ENCODE peak calls at places on chromosome 13, in eight cellular contexts. One of them, this sample, is unnamed.
A peak's percentile ranks its signal among the peaks of the same experiment; 100 is the strongest.

GRCh38 chr13:54879036-54879435 is 1850.4 kb downstream of the OLFM4 start:
- DNase-seq in T1000: no peak
- DNase-seq in WTC11: no peak
- DNase-seq in neuronal stem cell: no peak
- DNase-seq in NCI-H69: no peak
- DNase-seq in NAMALWA: no peak
- DNase-seq in progenitor cell of endocrine pancreas: no peak
- DNase-seq in hepatocyte: no peak
- DNase-seq in this sample: no peak

GRCh38 chr13:29702912-29703351 is 107.4 kb upstream of the SLC7A1 start:
- DNase-seq in T1000: peak; percentile 81
- DNase-seq in WTC11: no peak
- DNase-seq in neuronal stem cell: no peak
- DNase-seq in NCI-H69: no peak
- DNase-seq in NAMALWA: no peak
- DNase-seq in progenitor cell of endocrine pancreas: no peak
- DNase-seq in hepatocyte: peak; percentile 40
- DNase-seq in this sample: no peak

GRCh38 chr13:21812192-21812626 is 141.3 kb downstream of the FGF9 start:
- DNase-seq in T1000: no peak
- DNase-seq in WTC11: no peak
- DNase-seq in neuronal stem cell: peak; percentile 2
- DNase-seq in NCI-H69: peak; percentile 90
- DNase-seq in NAMALWA: no peak
- DNase-seq in progenitor cell of endocrine pancreas: no peak
- DNase-seq in hepatocyte: peak; percentile 30
- DNase-seq in this sample: peak; percentile 76

GRCh38 chr13:90352763-90353162 is 994.7 kb upstream of the MIR17HG start:
- DNase-seq in T1000: no peak
- DNase-seq in WTC11: no peak
- DNase-seq in neuronal stem cell: no peak
- DNase-seq in NCI-H69: peak; percentile 31
- DNase-seq in NAMALWA: no peak
- DNase-seq in progenitor cell of endocrine pancreas: no peak
- DNase-seq in hepatocyte: no peak
- DNase-seq in this sample: no peak

GRCh38 chr13:29605860-29606526 is 10.5 kb upstream of the SLC7A1 start:
- DNase-seq in T1000: no peak
- DNase-seq in WTC11: no peak
- DNase-seq in neuronal stem cell: no peak
- DNase-seq in NCI-H69: no peak
- DNase-seq in NAMALWA: no peak
- DNase-seq in progenitor cell of endocrine pancreas: no peak
- DNase-seq in hepatocyte: no peak
- DNase-seq in this sample: no peak

GRCh38 chr13:72043361-72043760 is 176.4 kb upstream of the DACH1 start:
- DNase-seq in T1000: no peak
- DNase-seq in WTC11: no peak
- DNase-seq in neuronal stem cell: no peak
- DNase-seq in NCI-H69: no peak
- DNase-seq in NAMALWA: no peak
- DNase-seq in progenitor cell of endocrine pancreas: no peak
- DNase-seq in hepatocyte: no peak
- DNase-seq in this sample: no peak

GRCh38 chr13:32228330-32229041 is 86.7 kb downstream of the ZAR1L start:
- DNase-seq in T1000: no peak
- DNase-seq in WTC11: no peak
- DNase-seq in neuronal stem cell: no peak
- DNase-seq in NCI-H69: peak; percentile 98
- DNase-seq in NAMALWA: no peak
- DNase-seq in progenitor cell of endocrine pancreas: no peak
- DNase-seq in hepatocyte: no peak
- DNase-seq in this sample: no peak

GRCh38 chr13:111253334-111253872 is 67.0 kb upstream of the TEX29 start:
- DNase-seq in T1000: no peak
- DNase-seq in WTC11: no peak
- DNase-seq in neuronal stem cell: no peak
- DNase-seq in NCI-H69: no peak
- DNase-seq in NAMALWA: no peak
- DNase-seq in progenitor cell of endocrine pancreas: no peak
- DNase-seq in hepatocyte: no peak
- DNase-seq in this sample: no peak

GRCh38 chr13:114339779-114340534 is 25.7 kb downstream of the CHAMP1 start:
- DNase-seq in T1000: peak; percentile 38
- DNase-seq in WTC11: no peak
- DNase-seq in neuronal stem cell: no peak
- DNase-seq in NCI-H69: peak; percentile 80
- DNase-seq in NAMALWA: peak; percentile 84
- DNase-seq in progenitor cell of endocrine pancreas: no peak
- DNase-seq in hepatocyte: no peak
- DNase-seq in this sample: peak; percentile 26

GRCh38 chr13:58883405-58883804 is 1251.9 kb downstream of the PCDH17 start:
- DNase-seq in T1000: no peak
- DNase-seq in WTC11: no peak
- DNase-seq in neuronal stem cell: no peak
- DNase-seq in NCI-H69: peak; percentile 8
- DNase-seq in NAMALWA: no peak
- DNase-seq in progenitor cell of endocrine pancreas: no peak
- DNase-seq in hepatocyte: no peak
- DNase-seq in this sample: no peak

GRCh38 chr13:113013303-113013702 is 44.3 kb downstream of the MCF2L start:
- DNase-seq in T1000: no peak
- DNase-seq in WTC11: no peak
- DNase-seq in neuronal stem cell: no peak
- DNase-seq in NCI-H69: no peak
- DNase-seq in NAMALWA: no peak
- DNase-seq in progenitor cell of endocrine pancreas: no peak
- DNase-seq in hepatocyte: peak; percentile 52
- DNase-seq in this sample: no peak

GRCh38 chr13:22311734-22312404 is 641.0 kb downstream of the FGF9 start:
- DNase-seq in T1000: no peak
- DNase-seq in WTC11: no peak
- DNase-seq in neuronal stem cell: no peak
- DNase-seq in NCI-H69: peak; percentile 16
- DNase-seq in NAMALWA: no peak
- DNase-seq in progenitor cell of endocrine pancreas: no peak
- DNase-seq in hepatocyte: no peak
- DNase-seq in this sample: no peak

GRCh38 chr13:52862358-52863206 is 14.1 kb upstream of the PCDH8 start:
- DNase-seq in T1000: no peak
- DNase-seq in WTC11: peak; percentile 74
- DNase-seq in neuronal stem cell: no peak
- DNase-seq in NCI-H69: peak; percentile 58
- DNase-seq in NAMALWA: peak; percentile 30
- DNase-seq in progenitor cell of endocrine pancreas: peak; percentile 47
- DNase-seq in hepatocyte: no peak
- DNase-seq in this sample: peak; percentile 47

GRCh38 chr13:34926513-34926912 is 15.6 kb upstream of the NBEA start:
- DNase-seq in T1000: no peak
- DNase-seq in WTC11: no peak
- DNase-seq in neuronal stem cell: no peak
- DNase-seq in NCI-H69: no peak
- DNase-seq in NAMALWA: peak; percentile 42
- DNase-seq in progenitor cell of endocrine pancreas: no peak
- DNase-seq in hepatocyte: peak; percentile 66
- DNase-seq in this sample: no peak

GRCh38 chr13:99758465-99759162 is 213.0 kb downstream of the ZIC5 start:
- DNase-seq in T1000: no peak
- DNase-seq in WTC11: no peak
- DNase-seq in neuronal stem cell: no peak
- DNase-seq in NCI-H69: peak; percentile 99
- DNase-seq in NAMALWA: no peak
- DNase-seq in progenitor cell of endocrine pancreas: no peak
- DNase-seq in hepatocyte: no peak
- DNase-seq in this sample: no peak

GRCh38 chr13:45820106-45820838 is 31.3 kb downstream of the SIAH3 start:
- DNase-seq in T1000: no peak
- DNase-seq in WTC11: no peak
- DNase-seq in neuronal stem cell: no peak
- DNase-seq in NCI-H69: no peak
- DNase-seq in NAMALWA: no peak
- DNase-seq in progenitor cell of endocrine pancreas: no peak
- DNase-seq in hepatocyte: no peak
- DNase-seq in this sample: no peak

GRCh38 chr13:110176431-110176830 is 130.5 kb downstream of the COL4A1 start:
- DNase-seq in T1000: no peak
- DNase-seq in WTC11: no peak
- DNase-seq in neuronal stem cell: no peak
- DNase-seq in NCI-H69: no peak
- DNase-seq in NAMALWA: no peak
- DNase-seq in progenitor cell of endocrine pancreas: no peak
- DNase-seq in hepatocyte: no peak
- DNase-seq in this sample: no peak

GRCh38 chr13:88107486-88108044 is 436.4 kb downstream of the SLITRK5 start:
- DNase-seq in T1000: no peak
- DNase-seq in WTC11: no peak
- DNase-seq in neuronal stem cell: no peak
- DNase-seq in NCI-H69: no peak
- DNase-seq in NAMALWA: peak; percentile 93
- DNase-seq in progenitor cell of endocrine pancreas: no peak
- DNase-seq in hepatocyte: no peak
- DNase-seq in this sample: no peak

GRCh38 chr13:40193290-40194203 is 472.9 kb downstream of the FOXO1 start:
- DNase-seq in T1000: no peak
- DNase-seq in WTC11: no peak
- DNase-seq in neuronal stem cell: no peak
- DNase-seq in NCI-H69: no peak
- DNase-seq in NAMALWA: no peak
- DNase-seq in progenitor cell of endocrine pancreas: no peak
- DNase-seq in hepatocyte: no peak
- DNase-seq in this sample: no peak

GRCh38 chr13:73248711-73249580 is 190.1 kb downstream of the KLF5 start:
- DNase-seq in T1000: no peak
- DNase-seq in WTC11: no peak
- DNase-seq in neuronal stem cell: no peak
- DNase-seq in NCI-H69: peak; percentile 6
- DNase-seq in NAMALWA: no peak
- DNase-seq in progenitor cell of endocrine pancreas: no peak
- DNase-seq in hepatocyte: peak; percentile 29
- DNase-seq in this sample: no peak

GRCh38 chr13:45142440-45143345 is 22.4 kb downstream of the GTF2F2 start:
- DNase-seq in T1000: no peak
- DNase-seq in WTC11: no peak
- DNase-seq in neuronal stem cell: no peak
- DNase-seq in NCI-H69: peak; percentile 26
- DNase-seq in NAMALWA: no peak
- DNase-seq in progenitor cell of endocrine pancreas: no peak
- DNase-seq in hepatocyte: peak; percentile 7
- DNase-seq in this sample: no peak